ENCODE peak calls at places on chromosome 17, in nine cellular contexts. W is NCI-H460; M is GM12891; I is GM19239; T is activated T-helper 1 cell treated with anti-CD3 and anti-CD28 coated beads, Interleukin-2, amount 50 U/mL, for 16 hours; B is AG08395; X is HFFc6; J is HAP-1; Q is activated B cell treated with CpG ODN at 0.5 μM for 24 hours. R is an unnamed sample.

GRCh38 chr17:39486242-39486641 is 25.0 kb downstream of the CDK12 start:
- DNase-seq in B (peak), J (no peak), M (no peak), Q (no peak), W (no peak), X (peak), I (no peak), T (no peak), R (no peak)

GRCh38 chr17:3535253-3535995 is 22.2 kb downstream of the TRPV3 start:
- DNase-seq in X (no peak), Q (peak), W (peak), T (peak), I (peak), M (peak), J (peak), B (peak), R (peak)

GRCh38 chr17:57946798-57947358 is 8.3 kb downstream of the CUEDC1 start:
- DNase-seq in I (peak), B (peak), X (peak), Q (peak), W (no peak), J (peak), T (no peak), M (peak), R (no peak)

GRCh38 chr17:45787044-45787443 is 2.9 kb downstream of the CRHR1 start:
- DNase-seq in J (no peak), T (no peak), I (no peak), Q (no peak), B (no peak), M (no peak), X (no peak), W (no peak), R (no peak)

GRCh38 chr17:73091410-73091769 is 1.1 kb downstream of the SLC39A11 start:
- DNase-seq in Q (no peak), W (no peak), M (no peak), B (no peak), J (no peak), T (no peak), I (no peak), X (no peak), R (no peak)

GRCh38 chr17:67548693-67549092 is 169.0 kb upstream of the NOL11 start:
- DNase-seq in B (no peak), I (no peak), M (no peak), T (no peak), Q (no peak), J (no peak), W (no peak), X (no peak), R (no peak)

GRCh38 chr17:76371656-76372628 is 12.5 kb upstream of the SPHK1 start:
- DNase-seq in I (no peak), Q (no peak), J (no peak), M (no peak), X (peak), T (no peak), W (no peak), B (peak), R (no peak)

GRCh38 chr17:17434477-17434876 is 42.3 kb upstream of the MED9 start:
- DNase-seq in B (no peak), Q (no peak), I (no peak), M (no peak), X (no peak), J (no peak), T (no peak), W (no peak), R (no peak)

GRCh38 chr17:43880420-43880991 is 26.8 kb downstream of the MPP2 start:
- DNase-seq in M (peak), Q (no peak), W (peak), T (no peak), J (peak), I (peak), B (peak), X (no peak), R (no peak)

GRCh38 chr17:57810740-57811632 is 38.9 kb downstream of the MRPS23 start:
- DNase-seq in I (no peak), B (peak), T (no peak), M (no peak), X (no peak), W (no peak), J (no peak), Q (no peak), R (no peak)

GRCh38 chr17:27378482-27379200 is 77.6 kb upstream of the KSR1 start:
- DNase-seq in W (no peak), M (no peak), X (no peak), B (no peak), I (no peak), Q (no peak), J (no peak), T (no peak), R (no peak)

GRCh38 chr17:77141846-77142449 is 1.2 kb downstream of the SEC14L1 start:
- DNase-seq in Q (no peak), X (no peak), I (no peak), T (no peak), J (no peak), B (no peak), W (no peak), M (no peak), R (no peak)

GRCh38 chr17:6959700-6960099 is 36.1 kb upstream of the ALOX12 start:
- DNase-seq in J (no peak), X (no peak), M (no peak), I (no peak), W (no peak), T (no peak), Q (no peak), B (no peak), R (no peak)

GRCh38 chr17:1762906-1763829 is 1.3 kb downstream of the SERPINF1 start:
- DNase-seq in X (peak), Q (no peak), W (no peak), T (no peak), B (peak), I (no peak), M (no peak), J (peak), R (no peak)

GRCh38 chr17:78839173-78839761 is 1.3 kb downstream of the USP36 start:
- DNase-seq in J (no peak), X (peak), I (peak), W (no peak), M (no peak), B (peak), Q (no peak), T (no peak), R (no peak)

GRCh38 chr17:19335951-19336631 is 26.4 kb downstream of the B9D1 start:
- DNase-seq in I (no peak), X (no peak), T (no peak), M (no peak), W (no peak), J (no peak), Q (no peak), B (no peak), R (no peak)

GRCh38 chr17:79085921-79086551 is 11.4 kb downstream of the ENGASE start:
- DNase-seq in I (no peak), M (no peak), W (no peak), Q (no peak), B (no peak), T (no peak), J (no peak), X (no peak), R (no peak)

GRCh38 chr17:82668024-82668630 is 19.9 kb upstream of the WDR45B start:
- DNase-seq in T (no peak), B (no peak), I (no peak), Q (no peak), J (no peak), X (no peak), W (no peak), M (no peak), R (no peak)

GRCh38 chr17:16953841-16954240 is 18.1 kb downstream of the TNFRSF13B start:
- DNase-seq in B (no peak), M (no peak), W (no peak), I (no peak), T (no peak), X (no peak), Q (no peak), J (no peak), R (no peak)

GRCh38 chr17:3982541-3983017 is 18.3 kb upstream of the ATP2A3 start:
- DNase-seq in X (no peak), I (no peak), J (no peak), T (no peak), M (no peak), Q (no peak), W (no peak), B (no peak), R (no peak)

GRCh38 chr17:48626470-48627241 is 498 bp upstream of the HOXB9 start:
- DNase-seq in B (peak), M (no peak), W (peak), I (no peak), Q (no peak), J (peak), T (no peak), X (no peak), R (no peak)

GRCh38 chr17:12128946-12129345 is 108.3 kb downstream of the MAP2K4 start:
- DNase-seq in Q (no peak), I (no peak), M (no peak), W (no peak), X (no peak), T (no peak), J (no peak), B (no peak), R (no peak)

GRCh38 chr17:32971171-32971570 is 20.5 kb upstream of the SPACA3 start:
- DNase-seq in M (no peak), Q (no peak), J (no peak), W (no peak), X (peak), T (no peak), B (no peak), I (no peak), R (no peak)

GRCh38 chr17:77302682-77303081 is 161.9 kb downstream of the SEC14L1 start:
- DNase-seq in M (no peak), B (no peak), W (no peak), T (no peak), I (no peak), Q (no peak), X (no peak), J (no peak), R (no peak)

GRCh38 chr17:73902416-73903181 is 258.4 kb upstream of the SDK2 start:
- DNase-seq in T (no peak), M (no peak), W (no peak), I (no peak), X (no peak), Q (no peak), B (no peak), J (no peak), R (no peak)

GRCh38 chr17:82367724-82368524 is 3.6 kb upstream of the UTS2R start:
- DNase-seq in Q (no peak), W (no peak), M (no peak), T (no peak), J (peak), X (no peak), B (no peak), I (no peak), R (no peak)

GRCh38 chr17:46056800-46057304 is 57.8 kb downstream of the STH start:
- DNase-seq in T (no peak), M (no peak), J (no peak), I (no peak), Q (no peak), X (peak), B (peak), W (no peak), R (no peak)

GRCh38 chr17:57515662-57516211 is 229.4 kb downstream of the CCDC182 start:
- DNase-seq in M (no peak), X (no peak), T (no peak), I (no peak), Q (no peak), W (no peak), B (no peak), J (no peak), R (no peak)

GRCh38 chr17:41553176-41553575 is 18.7 kb downstream of the KRT9 start:
- DNase-seq in X (peak), Q (no peak), J (no peak), I (no peak), T (no peak), W (no peak), B (peak), M (no peak), R (no peak)

GRCh38 chr17:67421869-67422273 is 44.8 kb downstream of the PITPNC1 start:
- DNase-seq in Q (no peak), J (no peak), W (peak), B (peak), X (peak), M (no peak), I (no peak), T (no peak), R (peak)

GRCh38 chr17:46736100-46736499 is 82.4 kb downstream of the WNT3 start:
- DNase-seq in W (no peak), J (no peak), B (no peak), M (no peak), I (no peak), X (no peak), T (no peak), Q (no peak), R (no peak)

GRCh38 chr17:80817861-80818260 is 173.8 kb upstream of the CHMP6 start:
- DNase-seq in B (peak), X (peak), M (no peak), J (no peak), Q (no peak), I (no peak), W (no peak), T (no peak), R (no peak)

GRCh38 chr17:37833237-37833859 is 88.5 kb upstream of the HNF1B start:
- DNase-seq in X (no peak), B (no peak), Q (no peak), W (no peak), T (no peak), M (no peak), J (no peak), I (no peak), R (no peak)

GRCh38 chr17:54899721-54900456 is 763 bp upstream of the TOM1L1 start:
- DNase-seq in Q (no peak), W (no peak), X (no peak), M (no peak), I (no peak), J (peak), T (no peak), B (no peak), R (no peak)